ENCODE peak calls at places on chromosome 13, in ten cellular contexts. E, T, J, G, Z, K, Q, W, X and S are unnamed samples.
A peak's percentile ranks its signal among the peaks of the same experiment; 100 is the strongest.

GRCh38 chr13:45928843-45929242 is 77.3 kb upstream of the SIAH3 start:
- DNase-seq in E (no peak), T (no peak), J (no peak), G (no peak), Z (no peak), K (no peak), Q (no peak), W (no peak), X (no peak), S (no peak)

GRCh38 chr13:22285867-22286632 is 615.2 kb downstream of the FGF9 start:
- DNase-seq in E (no peak), T (no peak), J (no peak), G (no peak), Z (no peak), K (no peak), Q (no peak), W (no peak), X (no peak), S (no peak)

GRCh38 chr13:45406421-45406820 is 11.8 kb downstream of the SLC25A30 start:
- DNase-seq in E (no peak), T (no peak), J (no peak), G (no peak), Z (no peak), K (no peak), Q (no peak), W (no peak), X (no peak), S (no peak)

GRCh38 chr13:30274083-30274482 is 33.3 kb downstream of the KATNAL1 start:
- DNase-seq in E (no peak), T (no peak), J (no peak), G (no peak), Z (no peak), K (no peak), Q (no peak), W (no peak), X (no peak), S (no peak)

GRCh38 chr13:91520952-91521351 is 122.5 kb downstream of the GPC5 start:
- DNase-seq in E (no peak), T (no peak), J (no peak), G (no peak), Z (no peak), K (no peak), Q (no peak), W (no peak), X (no peak), S (no peak)

GRCh38 chr13:61040180-61040579 is 375.5 kb downstream of the PCDH20 start:
- DNase-seq in E (no peak), T (no peak), J (no peak), G (no peak), Z (no peak), K (no peak), Q (no peak), W (no peak), X (no peak), S (no peak)

GRCh38 chr13:113358653-113359052 is 5.3 kb downstream of the GRTP1 start:
- DNase-seq in E (no peak), T (no peak), J (no peak), G (no peak), Z (no peak), K (no peak), Q (no peak), W (no peak), X (no peak), S (no peak)

GRCh38 chr13:74026753-74027152 is 107.5 kb downstream of the KLF12 start:
- DNase-seq in E (no peak), T (no peak), J (peak; percentile 29), G (no peak), Z (peak; percentile 55), K (no peak), Q (no peak), W (no peak), X (no peak), S (peak; percentile 27)

GRCh38 chr13:39263033-39263432 is 224.8 kb downstream of the NHLRC3 start:
- DNase-seq in E (no peak), T (peak; percentile 75), J (peak; percentile 27), G (peak; percentile 23), Z (peak; percentile 67), K (no peak), Q (peak; percentile 38), W (peak; percentile 28), X (peak; percentile 52), S (no peak)

GRCh38 chr13:113053801-113054604 is 51.6 kb upstream of the F7 start:
- DNase-seq in E (peak; percentile 46), T (no peak), J (no peak), G (no peak), Z (no peak), K (no peak), Q (no peak), W (no peak), X (no peak), S (peak; percentile 16)

GRCh38 chr13:94435604-94436226 is 43.8 kb downstream of the DCT start:
- DNase-seq in E (no peak), T (no peak), J (no peak), G (peak; percentile 27), Z (no peak), K (no peak), Q (peak; percentile 36), W (peak; percentile 26), X (peak; percentile 60), S (no peak)

GRCh38 chr13:45333251-45333972 is 7.6 kb downstream of the TPT1 start:
- DNase-seq in E (no peak), T (no peak), J (no peak), G (no peak), Z (no peak), K (no peak), Q (no peak), W (no peak), X (no peak), S (no peak)

GRCh38 chr13:112902669-112903068 is 66.3 kb upstream of the MCF2L start:
- DNase-seq in E (no peak), T (no peak), J (no peak), G (no peak), Z (no peak), K (peak; percentile 33), Q (no peak), W (no peak), X (peak; percentile 63), S (no peak)

GRCh38 chr13:46389985-46390384 is 2.9 kb upstream of the RUBCNL start:
- DNase-seq in E (no peak), T (no peak), J (no peak), G (peak; percentile 31), Z (no peak), K (peak; percentile 70), Q (no peak), W (no peak), X (no peak), S (no peak)

GRCh38 chr13:50732712-50733111 is 110.8 kb downstream of the DLEU7 start:
- DNase-seq in E (no peak), T (no peak), J (no peak), G (no peak), Z (no peak), K (no peak), Q (no peak), W (no peak), X (peak; percentile 46), S (no peak)

GRCh38 chr13:51246411-51247298 is 24.5 kb downstream of the FAM124A start:
- DNase-seq in E (no peak), T (no peak), J (no peak), G (no peak), Z (peak; percentile 41), K (peak; percentile 85), Q (no peak), W (no peak), X (peak; percentile 80), S (no peak)

GRCh38 chr13:74061939-74062595 is 72.1 kb downstream of the KLF12 start:
- DNase-seq in E (no peak), T (peak; percentile 22), J (no peak), G (no peak), Z (no peak), K (no peak), Q (no peak), W (no peak), X (peak; percentile 19), S (no peak)

DNA sequence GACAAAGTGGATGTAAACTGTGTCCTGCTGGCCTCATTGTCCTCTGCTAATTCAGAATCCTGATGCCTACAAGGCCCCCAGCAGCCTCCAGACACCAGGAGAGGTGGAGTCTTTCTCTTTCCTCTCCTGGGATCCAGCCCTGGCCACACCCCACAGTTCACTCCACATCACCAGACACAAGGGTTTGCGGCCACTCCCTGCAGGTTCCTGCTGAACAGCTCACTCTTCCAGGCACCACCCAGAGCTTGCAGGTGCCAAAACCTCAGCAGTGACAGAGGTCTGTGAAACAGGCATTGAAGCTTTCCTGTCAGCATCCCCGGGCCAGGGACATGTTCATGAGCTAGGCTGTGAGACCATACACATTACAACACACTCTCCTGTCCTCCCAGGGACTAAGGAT is 11.3 kb upstream of the ATP12A start:
- DNase-seq in E (peak; percentile 54), T (no peak), J (no peak), G (no peak), Z (no peak), K (no peak), Q (no peak), W (no peak), X (no peak), S (no peak)
- TF ChIP-seq EP300 in E (no peak), T (no peak), J (no peak), G (no peak), Z (no peak), K (no peak), Q (no peak), W (no peak), X (no peak), S (no peak)

GRCh38 chr13:27168086-27168485 is 3.5 kb downstream of the USP12 start:
- DNase-seq in E (no peak), T (no peak), J (peak; percentile 35), G (no peak), Z (no peak), K (peak; percentile 69), Q (no peak), W (no peak), X (no peak), S (peak; percentile 28)
- TF ChIP-seq EP300 in E (no peak), T (no peak), J (no peak), G (no peak), Z (no peak), K (no peak), Q (no peak), W (no peak), X (no peak), S (no peak)

DNA sequence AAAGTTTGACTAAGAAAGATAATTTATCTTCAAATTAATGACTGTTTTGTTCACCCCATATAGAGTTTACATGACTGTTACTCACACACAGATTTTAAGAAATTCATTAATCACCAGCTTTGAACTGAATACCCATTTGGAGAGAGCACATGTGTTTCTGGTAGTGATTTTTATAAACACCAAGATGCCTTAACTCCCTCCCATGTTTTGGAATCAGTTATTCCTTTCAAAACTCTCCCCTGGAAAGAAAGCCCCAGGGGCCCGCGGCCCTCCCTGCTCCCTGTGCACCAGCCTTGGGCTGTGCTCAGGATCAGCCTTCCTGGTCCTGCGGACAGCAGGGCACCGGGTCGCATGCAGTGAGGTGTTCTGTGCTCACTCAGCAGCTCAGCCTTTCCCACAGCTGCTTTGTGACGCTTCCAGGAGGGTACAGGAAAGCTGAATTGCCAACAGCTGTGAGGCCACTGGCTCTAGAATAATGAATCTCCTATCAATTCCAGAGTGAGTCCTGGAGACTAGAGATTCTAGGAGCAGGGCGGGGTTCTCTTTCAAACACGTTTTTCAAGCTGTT is 483.2 kb downstream of the EFNB2 start:
- DNase-seq in E (no peak), T (no peak), J (no peak), G (no peak), Z (no peak), K (no peak), Q (no peak), W (no peak), X (peak; percentile 20), S (peak; percentile 28)
- TF ChIP-seq EP300 in E (no peak), T (no peak), J (no peak), G (no peak), Z (no peak), K (no peak), Q (no peak), W (no peak), X (no peak), S (no peak)

GRCh38 chr13:109785141-109785891 is 1.1 kb downstream of the IRS2 start:
- DNase-seq in E (peak; percentile 76), T (no peak), J (peak; percentile 61), G (no peak), Z (peak; percentile 66), K (peak; percentile 76), Q (no peak), W (no peak), X (peak; percentile 47), S (peak; percentile 66)
- TF ChIP-seq EP300 in E (no peak), T (peak; percentile 16), J (no peak), G (no peak), Z (no peak), K (no peak), Q (no peak), W (no peak), X (no peak), S (no peak)